ENCODE peak calls at places on chromosomes 6 and 20, in eight cellular contexts. M is suprapubic skin, R is prostate gland, Z is GM12878, H is breast epithelium, W is GM23338, K is sigmoid colon, A is transverse colon. J is an unnamed sample.

GRCh38 chr6:136782021-136782770 is 10.1 kb downstream of the MAP3K5 start:
- DNase-seq in Z (no peak), M (no peak), W (no peak), R (no peak), H (no peak), A (no peak), K (no peak), J (no peak)

GRCh38 chr20:34544109-34544793 is 14.3 kb upstream of the MAP1LC3A start:
- DNase-seq in Z (no peak), W (peak), H (no peak), K (no peak), A (peak), R (no peak), M (no peak), J (no peak)

GRCh38 chr6:53244958-53245357 is 96.3 kb upstream of the GCM1 start:
- DNase-seq in R (no peak), M (no peak), K (no peak), W (no peak), H (no peak), A (peak), Z (peak), J (peak)

GRCh38 chr20:1389703-1390385 is 3.0 kb downstream of the FKBP1A start:
- DNase-seq in W (peak), R (no peak), H (no peak), M (no peak), A (no peak), K (no peak), Z (no peak), J (no peak)

GRCh38 chr6:74568851-74569250 is 637.0 kb downstream of the COL12A1 start:
- DNase-seq in K (no peak), M (no peak), R (no peak), Z (no peak), A (no peak), H (no peak), W (no peak), J (no peak)

GRCh38 chr6:44496705-44497369 is 109.3 kb downstream of the CDC5L start:
- DNase-seq in A (no peak), Z (no peak), M (no peak), W (no peak), K (no peak), R (peak), H (no peak), J (no peak)

GRCh38 chr6:129853996-129854711 is 7.0 kb downstream of the TMEM244 start:
- DNase-seq in K (no peak), A (no peak), W (no peak), R (no peak), Z (no peak), M (no peak), H (no peak), J (no peak)

GRCh38 chr20:30816182-30816645 is 441.2 kb upstream of the DEFB115 start:
- DNase-seq in M (peak), R (no peak), A (no peak), W (peak), K (no peak), Z (no peak), H (no peak), J (peak)

GRCh38 chr6:134175532-134176282 is 123.3 kb upstream of the SLC2A12 start:
- DNase-seq in K (peak), Z (no peak), R (peak), A (peak), H (peak), W (peak), M (peak), J (peak)

GRCh38 chr6:93193868-93194267 is 225.5 kb downstream of the EPHA7 start:
- DNase-seq in M (no peak), Z (no peak), K (no peak), A (no peak), W (no peak), R (no peak), H (no peak), J (no peak)

GRCh38 chr20:990293-990959 is 11.7 kb downstream of the RSPO4 start:
- DNase-seq in M (no peak), R (no peak), K (no peak), A (no peak), Z (no peak), H (no peak), W (no peak), J (no peak)

GRCh38 chr6:116190550-116190949 is 63.3 kb downstream of the TSPYL4 start:
- DNase-seq in W (no peak), H (no peak), M (no peak), Z (no peak), R (no peak), A (no peak), K (no peak), J (no peak)

GRCh38 chr6:144013486-144013909 is 5.4 kb upstream of the PLAGL1 start:
- DNase-seq in W (peak), K (peak), H (peak), M (peak), A (peak), R (peak), Z (no peak), J (peak)

GRCh38 chr6:42142118-42142835 is at the start of gene C6orf132:
- DNase-seq in A (peak), W (peak), R (peak), M (peak), K (no peak), Z (no peak), H (peak), J (no peak)

GRCh38 chr6:30883743-30884520 is at the start of gene DDR1:
- DNase-seq in K (peak), Z (no peak), H (peak), M (peak), A (peak), R (peak), W (peak), J (peak)

GRCh38 chr20:62618622-62619529 is 23.4 kb upstream of the SLCO4A1 start:
- DNase-seq in W (peak), M (no peak), Z (no peak), K (no peak), H (no peak), R (no peak), A (peak), J (peak)

GRCh38 chr6:150241751-150242150 is 98.9 kb downstream of the PPP1R14C start:
- DNase-seq in R (no peak), K (no peak), A (no peak), Z (no peak), W (no peak), H (no peak), M (no peak), J (no peak)

GRCh38 chr6:28587011-28587745 is 61.5 kb downstream of the GPX5 start:
- DNase-seq in M (no peak), W (peak), K (no peak), Z (no peak), H (peak), A (peak), R (peak), J (peak)

GRCh38 chr6:141261016-141261671 is 871.6 kb upstream of the GJE1 start:
- DNase-seq in H (no peak), K (no peak), R (no peak), A (no peak), W (no peak), Z (no peak), M (peak), J (peak)

GRCh38 chr6:134287863-134288537 is 29.9 kb downstream of the SGK1 start:
- DNase-seq in Z (peak), W (no peak), R (no peak), M (no peak), K (no peak), A (no peak), H (no peak), J (no peak)

GRCh38 chr6:30781697-30782424 is 37.5 kb upstream of the IER3 start:
- DNase-seq in Z (peak), H (peak), R (peak), A (peak), M (peak), W (no peak), K (peak), J (peak)

GRCh38 chr6:157873735-157874344 is 50.8 kb downstream of the SNX9 start:
- DNase-seq in W (peak), R (peak), M (peak), Z (peak), A (peak), K (peak), H (peak), J (peak)

GRCh38 chr6:8177721-8178120 is 75.4 kb upstream of the EEF1E1 start:
- DNase-seq in Z (no peak), A (no peak), H (no peak), W (no peak), K (no peak), M (no peak), R (no peak), J (no peak)

DNA sequence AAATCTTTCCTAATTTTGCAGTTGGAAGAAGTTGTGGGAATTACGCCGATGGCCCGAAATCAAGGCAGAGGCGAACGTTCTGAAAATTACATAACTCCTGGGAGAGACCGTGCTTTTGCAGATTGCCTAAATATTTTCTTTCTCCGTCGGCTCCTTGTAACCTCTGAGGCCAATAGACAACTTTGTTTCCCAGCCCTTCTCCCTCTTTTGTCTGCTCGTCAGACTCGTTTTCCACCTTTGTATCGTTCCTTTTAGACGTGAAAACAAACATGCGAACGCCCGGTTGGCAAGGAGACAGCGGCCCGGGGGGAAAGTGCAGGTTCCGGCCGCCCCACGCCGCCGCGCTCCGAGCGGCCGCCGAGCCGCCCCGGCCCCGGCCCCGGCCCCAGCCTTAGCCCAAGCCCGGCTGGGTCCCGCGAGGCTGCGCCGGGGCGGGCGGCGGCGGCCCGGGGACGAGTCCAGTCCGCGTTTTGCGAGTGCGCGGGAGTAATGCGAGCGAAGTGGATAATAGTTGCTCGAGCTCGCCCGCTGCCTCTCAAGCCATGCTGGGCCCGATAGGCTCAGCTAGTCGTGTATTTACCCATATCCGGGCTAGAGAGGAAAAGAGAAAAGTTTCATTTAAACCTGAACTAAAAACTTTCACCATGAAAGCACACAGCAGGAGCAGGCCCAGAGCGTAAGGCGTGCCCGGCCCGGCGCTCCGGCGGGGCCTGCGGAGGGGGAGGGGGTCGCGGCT is at the start of gene ARID1B:
- DNase-seq in R (peak), M (peak), K (peak), H (peak), Z (no peak), A (peak), W (peak), J (peak)
- TF ChIP-seq POLR2AphosphoS5 in R (no peak), M (peak), K (peak), H (peak), Z (peak), A (peak), W (peak), J (peak)

DNA sequence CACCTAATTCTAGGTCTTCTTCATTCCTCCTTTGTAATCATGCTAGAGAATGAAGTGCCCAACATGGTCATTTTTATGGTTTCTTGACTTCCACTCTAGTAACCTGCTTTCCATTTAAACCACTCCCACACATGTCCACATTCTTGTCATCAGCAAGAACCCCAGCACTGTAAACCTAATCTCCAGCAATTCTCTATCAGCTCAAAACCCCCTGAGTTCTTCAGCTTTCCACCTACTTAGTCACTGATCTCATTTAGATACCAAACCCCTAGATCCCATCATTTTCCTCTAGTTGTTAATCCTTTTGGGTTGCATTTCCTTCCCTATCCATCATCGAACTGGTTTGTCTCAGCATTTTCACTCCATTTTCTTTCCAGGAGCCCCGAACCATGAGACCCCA is 49.7 kb downstream of the GOPC start:
- DNase-seq in R (no peak), H (no peak), A (no peak), M (no peak), W (no peak), K (no peak), Z (no peak), J (no peak)
- H3K27ac ChIP-seq in R (no peak), H (no peak), A (no peak), M (no peak), W (no peak), K (no peak), Z (no peak), J (no peak)

DNA sequence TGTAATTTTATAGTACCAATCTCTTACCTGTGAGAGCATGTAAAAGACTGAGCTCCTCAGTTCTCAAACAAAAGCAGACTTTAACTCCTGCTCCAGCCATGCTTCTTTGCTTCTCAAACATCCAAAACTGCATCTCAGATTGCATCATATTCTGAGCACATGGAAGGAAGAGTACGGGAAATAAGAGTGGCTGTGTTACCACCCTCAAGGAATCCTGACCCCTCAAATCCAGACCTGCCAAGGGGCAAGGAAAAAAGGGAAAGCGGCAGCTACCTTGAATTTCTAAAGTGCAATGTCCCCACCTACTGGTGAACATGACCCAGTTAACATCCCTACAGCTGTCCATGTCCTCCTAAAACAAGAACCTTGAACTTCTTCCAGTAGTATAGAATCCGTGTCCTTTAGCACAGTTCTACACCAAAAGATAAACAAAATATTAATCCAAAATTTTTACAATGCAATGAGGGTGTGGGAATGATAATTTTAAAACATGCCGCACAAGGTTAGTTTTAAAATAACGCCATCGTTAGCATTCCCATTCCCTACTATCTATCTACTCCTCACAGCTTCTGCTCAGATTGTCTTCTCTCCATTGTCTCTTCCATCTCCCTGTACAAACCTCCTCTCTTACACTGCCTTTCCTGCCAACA is 34.1 kb upstream of the HLA-DQB1 start:
- DNase-seq in Z (no peak), H (peak), A (peak), K (no peak), W (peak), M (no peak), R (peak), J (no peak)
- H3K4me3 ChIP-seq in Z (no peak), H (no peak), A (no peak), K (no peak), W (no peak), M (no peak), R (no peak), J (no peak)

DNA sequence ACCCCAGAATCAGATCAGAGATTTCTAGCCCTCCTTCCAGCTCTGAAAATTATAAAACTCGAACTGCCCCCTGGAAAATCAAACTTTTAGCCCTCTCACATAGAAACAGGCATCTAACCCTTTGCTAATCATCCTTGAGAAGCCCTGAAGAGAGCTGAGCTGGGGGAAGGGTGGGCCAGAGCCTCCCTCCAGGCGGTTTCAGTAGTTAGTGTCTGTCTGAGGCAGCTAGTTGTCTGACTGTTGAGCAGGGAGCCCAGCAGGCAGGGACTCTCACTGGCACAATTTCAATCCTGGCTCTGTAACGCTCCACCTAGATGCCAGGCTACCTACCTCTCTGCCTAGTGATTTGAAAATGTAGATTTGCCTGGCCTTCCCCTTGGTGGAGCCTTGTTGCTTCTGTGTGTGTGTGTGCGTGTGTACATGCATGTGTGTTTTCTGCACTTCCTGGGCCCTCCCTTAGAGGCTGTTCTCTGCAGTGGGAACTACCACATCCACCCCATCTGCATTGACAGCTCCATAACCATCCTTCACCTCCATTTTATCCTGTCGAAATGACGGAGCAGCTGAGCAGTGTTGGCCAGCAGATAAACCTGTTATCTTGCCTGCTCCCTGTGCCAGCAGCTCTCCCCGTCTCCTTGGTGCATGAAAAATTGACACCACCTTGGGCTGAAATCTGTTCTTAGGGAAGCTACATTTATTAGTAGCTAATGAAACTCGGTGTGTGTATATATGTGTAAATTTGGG is 69.6 kb upstream of the VSTM2L start:
- DNase-seq in K (no peak), M (no peak), R (no peak), A (no peak), H (no peak), W (no peak), Z (no peak), J (no peak)
- TF ChIP-seq POLR2AphosphoS5 in K (no peak), M (no peak), R (no peak), A (no peak), H (no peak), W (no peak), Z (no peak), J (no peak)

DNA sequence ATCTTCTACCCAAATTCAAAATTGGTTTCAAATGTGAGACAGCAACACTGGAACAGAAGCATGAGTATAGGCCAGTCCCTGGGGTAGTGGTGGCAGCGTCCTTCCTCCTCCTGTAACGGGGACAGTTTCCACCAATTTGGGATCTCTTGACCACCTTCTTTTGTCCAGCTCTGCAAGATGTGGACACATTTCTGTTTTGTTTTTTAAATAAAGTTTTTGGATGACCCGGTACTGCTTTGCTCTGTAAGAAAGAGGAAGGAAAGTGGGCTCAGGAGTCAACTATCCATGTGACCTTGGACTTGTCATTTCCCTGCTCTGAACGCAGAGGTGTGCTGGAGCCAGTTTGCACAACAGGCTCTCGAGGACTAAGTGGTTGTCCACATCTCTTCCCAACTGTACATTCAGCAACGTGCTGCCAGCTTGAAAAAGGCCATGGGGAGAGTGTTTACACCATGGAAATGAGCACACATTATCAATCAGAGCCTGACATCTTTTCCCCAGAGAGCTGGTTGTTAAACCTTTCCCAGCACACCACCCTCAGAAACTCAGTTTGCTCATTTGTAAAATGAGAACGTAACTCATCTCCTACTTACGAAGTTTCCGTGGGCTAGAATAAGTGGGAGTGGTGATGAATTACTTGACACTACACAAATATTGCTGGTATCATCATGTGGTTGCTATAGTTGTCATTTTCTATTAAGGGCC is 66.5 kb downstream of the ADTRP start:
- DNase-seq in Z (no peak), A (no peak), W (no peak), H (no peak), R (no peak), M (no peak), K (no peak), J (no peak)
- H3K27ac ChIP-seq in Z (peak), A (no peak), W (no peak), H (peak), R (no peak), M (no peak), K (no peak), J (peak)

GRCh38 chr6:99619409-99619762 is 12.8 kb downstream of the PRDM13 start:
- DNase-seq in A (no peak), R (no peak), Z (no peak), K (no peak), M (no peak), H (no peak), W (no peak), J (no peak)
- H3K4me3 ChIP-seq in A (no peak), R (no peak), Z (no peak), K (no peak), M (no peak), H (no peak), W (peak), J (no peak)

GRCh38 chr6:135372758-135373157 is 124.8 kb downstream of the AHI1 start:
- DNase-seq in Z (no peak), W (no peak), K (no peak), A (no peak), H (no peak), R (no peak), M (no peak), J (no peak)
- TF ChIP-seq POLR2AphosphoS5 in Z (no peak), W (no peak), K (no peak), A (no peak), H (no peak), R (no peak), M (no peak), J (no peak)

GRCh38 chr6:170268216-170269129 is 22.4 kb downstream of the DLL1 start:
- DNase-seq in Z (no peak), R (no peak), K (no peak), H (no peak), W (no peak), M (no peak), A (no peak), J (no peak)

GRCh38 chr6:170265655-170266054 is 25.2 kb downstream of the DLL1 start:
- DNase-seq in A (peak), M (no peak), K (no peak), H (no peak), W (no peak), R (peak), Z (no peak), J (peak)

GRCh38 chr6:170267688-170268087 is 23.2 kb downstream of the DLL1 start:
- DNase-seq in R (no peak), H (no peak), K (no peak), M (no peak), Z (no peak), W (no peak), A (no peak), J (no peak)

GRCh38 chr6:170264086-170264485 is 26.8 kb downstream of the DLL1 start:
- DNase-seq in Z (no peak), M (no peak), R (no peak), A (no peak), K (peak), H (no peak), W (no peak), J (no peak)

GRCh38 chr6:170266061-170266825 is 24.6 kb downstream of the DLL1 start:
- DNase-seq in A (peak), K (no peak), W (no peak), R (no peak), H (no peak), M (no peak), Z (no peak), J (peak)
- H3K27ac ChIP-seq in A (peak), K (no peak), W (no peak), R (peak), H (no peak), M (no peak), Z (no peak), J (no peak)

GRCh38 chr20:37856932-37857660 is 45.8 kb upstream of the VSTM2L start:
- DNase-seq in H (no peak), M (no peak), R (no peak), Z (no peak), K (no peak), A (no peak), W (no peak), J (no peak)

GRCh38 chr20:37850724-37851123 is 52.2 kb upstream of the VSTM2L start:
- DNase-seq in K (no peak), H (no peak), A (no peak), Z (no peak), W (no peak), R (no peak), M (no peak), J (no peak)

GRCh38 chr20:37852666-37853065 is 50.3 kb upstream of the VSTM2L start:
- DNase-seq in A (no peak), H (no peak), R (no peak), W (no peak), Z (no peak), K (no peak), M (no peak), J (no peak)

GRCh38 chr20:37849169-37849568 is 53.8 kb upstream of the VSTM2L start:
- DNase-seq in H (no peak), K (no peak), R (no peak), A (no peak), W (no peak), Z (no peak), M (no peak), J (no peak)

GRCh38 chr20:37853823-37854375 is 49.0 kb upstream of the VSTM2L start:
- DNase-seq in R (no peak), Z (peak), A (no peak), H (no peak), K (no peak), M (no peak), W (no peak), J (no peak)
- H3K4me3 ChIP-seq in R (no peak), Z (no peak), A (no peak), H (no peak), K (no peak), M (no peak), W (no peak), J (no peak)